ENCODE peak calls at places on chromosome 6, in eight cellular contexts. One of them, this sample, is unnamed.

GRCh38 chr6:112760831-112761230 is 413.7 kb downstream of the RFPL4B start:
- DNase-seq in NCI-H460: no peak
- DNase-seq in GM20000: no peak
- DNase-seq in activated T-cell treated with anti-CD3 and anti-CD28 coated beads, Interleukin-2, amount 50 U/mL, for 72 hours: no peak
- DNase-seq in NCI-H1694 treated with DMSO at 0.1 percent for 48 hours: no peak
- DNase-seq in SHP77: no peak
- DNase-seq in CD4-positive, CD25-positive, alpha-beta regulatory T cell: no peak
- DNase-seq in activated T-helper 1 cell treated with anti-CD3 and anti-CD28 coated beads, Interleukin-2, amount 50 U/mL, for 16 hours: no peak
- DNase-seq in this sample: no peak

GRCh38 chr6:13044390-13044789 is 283.9 kb downstream of the TBC1D7 start:
- DNase-seq in SHP77: no peak
- DNase-seq in activated T-cell treated with anti-CD3 and anti-CD28 coated beads, Interleukin-2, amount 50 U/mL, for 72 hours: no peak
- DNase-seq in CD4-positive, CD25-positive, alpha-beta regulatory T cell: no peak
- DNase-seq in NCI-H1694 treated with DMSO at 0.1 percent for 48 hours: no peak
- DNase-seq in GM20000: no peak
- DNase-seq in activated T-helper 1 cell treated with anti-CD3 and anti-CD28 coated beads, Interleukin-2, amount 50 U/mL, for 16 hours: no peak
- DNase-seq in NCI-H460: no peak
- DNase-seq in this sample: no peak

GRCh38 chr6:157568702-157569101 is 187.7 kb downstream of the ZDHHC14 start:
- DNase-seq in NCI-H1694 treated with DMSO at 0.1 percent for 48 hours: no peak
- DNase-seq in NCI-H460: no peak
- DNase-seq in activated T-helper 1 cell treated with anti-CD3 and anti-CD28 coated beads, Interleukin-2, amount 50 U/mL, for 16 hours: no peak
- DNase-seq in CD4-positive, CD25-positive, alpha-beta regulatory T cell: no peak
- DNase-seq in activated T-cell treated with anti-CD3 and anti-CD28 coated beads, Interleukin-2, amount 50 U/mL, for 72 hours: no peak
- DNase-seq in GM20000: no peak
- DNase-seq in SHP77: no peak
- DNase-seq in this sample: no peak

GRCh38 chr6:108591040-108591816 is 30.5 kb downstream of the FOXO3 start:
- DNase-seq in GM20000: no peak
- DNase-seq in activated T-helper 1 cell treated with anti-CD3 and anti-CD28 coated beads, Interleukin-2, amount 50 U/mL, for 16 hours: no peak
- DNase-seq in NCI-H1694 treated with DMSO at 0.1 percent for 48 hours: no peak
- DNase-seq in activated T-cell treated with anti-CD3 and anti-CD28 coated beads, Interleukin-2, amount 50 U/mL, for 72 hours: no peak
- DNase-seq in SHP77: no peak
- DNase-seq in NCI-H460: no peak
- DNase-seq in CD4-positive, CD25-positive, alpha-beta regulatory T cell: no peak
- DNase-seq in this sample: no peak

GRCh38 chr6:44966449-44967091 is 361.6 kb upstream of the RUNX2 start:
- DNase-seq in activated T-cell treated with anti-CD3 and anti-CD28 coated beads, Interleukin-2, amount 50 U/mL, for 72 hours: no peak
- DNase-seq in SHP77: no peak
- DNase-seq in CD4-positive, CD25-positive, alpha-beta regulatory T cell: no peak
- DNase-seq in NCI-H460: peak; percentile 25
- DNase-seq in GM20000: no peak
- DNase-seq in NCI-H1694 treated with DMSO at 0.1 percent for 48 hours: no peak
- DNase-seq in activated T-helper 1 cell treated with anti-CD3 and anti-CD28 coated beads, Interleukin-2, amount 50 U/mL, for 16 hours: no peak
- DNase-seq in this sample: no peak

GRCh38 chr6:113015249-113015648 is 668.1 kb downstream of the RFPL4B start:
- DNase-seq in activated T-helper 1 cell treated with anti-CD3 and anti-CD28 coated beads, Interleukin-2, amount 50 U/mL, for 16 hours: no peak
- DNase-seq in activated T-cell treated with anti-CD3 and anti-CD28 coated beads, Interleukin-2, amount 50 U/mL, for 72 hours: no peak
- DNase-seq in NCI-H460: no peak
- DNase-seq in CD4-positive, CD25-positive, alpha-beta regulatory T cell: no peak
- DNase-seq in SHP77: no peak
- DNase-seq in GM20000: no peak
- DNase-seq in NCI-H1694 treated with DMSO at 0.1 percent for 48 hours: no peak
- DNase-seq in this sample: no peak

GRCh38 chr6:7650876-7651275 is 60.9 kb downstream of the SNRNP48 start:
- DNase-seq in CD4-positive, CD25-positive, alpha-beta regulatory T cell: no peak
- DNase-seq in activated T-cell treated with anti-CD3 and anti-CD28 coated beads, Interleukin-2, amount 50 U/mL, for 72 hours: no peak
- DNase-seq in GM20000: no peak
- DNase-seq in SHP77: no peak
- DNase-seq in NCI-H1694 treated with DMSO at 0.1 percent for 48 hours: no peak
- DNase-seq in NCI-H460: no peak
- DNase-seq in activated T-helper 1 cell treated with anti-CD3 and anti-CD28 coated beads, Interleukin-2, amount 50 U/mL, for 16 hours: no peak
- DNase-seq in this sample: no peak

GRCh38 chr6:33428891-33429744 is 9.3 kb downstream of the SYNGAP1 start:
- DNase-seq in NCI-H460: no peak
- DNase-seq in NCI-H1694 treated with DMSO at 0.1 percent for 48 hours: no peak
- DNase-seq in GM20000: no peak
- DNase-seq in activated T-helper 1 cell treated with anti-CD3 and anti-CD28 coated beads, Interleukin-2, amount 50 U/mL, for 16 hours: no peak
- DNase-seq in activated T-cell treated with anti-CD3 and anti-CD28 coated beads, Interleukin-2, amount 50 U/mL, for 72 hours: no peak
- DNase-seq in SHP77: no peak
- DNase-seq in CD4-positive, CD25-positive, alpha-beta regulatory T cell: no peak
- DNase-seq in this sample: no peak

GRCh38 chr6:105608711-105609374 is 206.0 kb upstream of the PREP start:
- DNase-seq in NCI-H1694 treated with DMSO at 0.1 percent for 48 hours: no peak
- DNase-seq in CD4-positive, CD25-positive, alpha-beta regulatory T cell: no peak
- DNase-seq in GM20000: no peak
- DNase-seq in NCI-H460: peak; percentile 97
- DNase-seq in activated T-cell treated with anti-CD3 and anti-CD28 coated beads, Interleukin-2, amount 50 U/mL, for 72 hours: no peak
- DNase-seq in SHP77: no peak
- DNase-seq in activated T-helper 1 cell treated with anti-CD3 and anti-CD28 coated beads, Interleukin-2, amount 50 U/mL, for 16 hours: no peak
- DNase-seq in this sample: no peak

GRCh38 chr6:138973481-138974140 is 14.4 kb downstream of the REPS1 start:
- DNase-seq in activated T-helper 1 cell treated with anti-CD3 and anti-CD28 coated beads, Interleukin-2, amount 50 U/mL, for 16 hours: no peak
- DNase-seq in GM20000: no peak
- DNase-seq in CD4-positive, CD25-positive, alpha-beta regulatory T cell: no peak
- DNase-seq in NCI-H460: no peak
- DNase-seq in NCI-H1694 treated with DMSO at 0.1 percent for 48 hours: no peak
- DNase-seq in SHP77: no peak
- DNase-seq in activated T-cell treated with anti-CD3 and anti-CD28 coated beads, Interleukin-2, amount 50 U/mL, for 72 hours: no peak
- DNase-seq in this sample: no peak

GRCh38 chr6:158416841-158417759 is 104.8 kb downstream of the TULP4 start:
- DNase-seq in CD4-positive, CD25-positive, alpha-beta regulatory T cell: no peak
- DNase-seq in NCI-H460: no peak
- DNase-seq in activated T-cell treated with anti-CD3 and anti-CD28 coated beads, Interleukin-2, amount 50 U/mL, for 72 hours: no peak
- DNase-seq in activated T-helper 1 cell treated with anti-CD3 and anti-CD28 coated beads, Interleukin-2, amount 50 U/mL, for 16 hours: no peak
- DNase-seq in SHP77: no peak
- DNase-seq in NCI-H1694 treated with DMSO at 0.1 percent for 48 hours: no peak
- DNase-seq in GM20000: no peak
- DNase-seq in this sample: no peak

GRCh38 chr6:125294036-125294435 is 7.7 kb downstream of the HDDC2 start:
- DNase-seq in GM20000: no peak
- DNase-seq in CD4-positive, CD25-positive, alpha-beta regulatory T cell: no peak
- DNase-seq in NCI-H460: no peak
- DNase-seq in SHP77: no peak
- DNase-seq in NCI-H1694 treated with DMSO at 0.1 percent for 48 hours: no peak
- DNase-seq in activated T-cell treated with anti-CD3 and anti-CD28 coated beads, Interleukin-2, amount 50 U/mL, for 72 hours: no peak
- DNase-seq in activated T-helper 1 cell treated with anti-CD3 and anti-CD28 coated beads, Interleukin-2, amount 50 U/mL, for 16 hours: no peak
- DNase-seq in this sample: no peak

GRCh38 chr6:112511441-112511840 is 164.3 kb downstream of the RFPL4B start:
- DNase-seq in GM20000: no peak
- DNase-seq in NCI-H460: no peak
- DNase-seq in NCI-H1694 treated with DMSO at 0.1 percent for 48 hours: no peak
- DNase-seq in activated T-helper 1 cell treated with anti-CD3 and anti-CD28 coated beads, Interleukin-2, amount 50 U/mL, for 16 hours: no peak
- DNase-seq in activated T-cell treated with anti-CD3 and anti-CD28 coated beads, Interleukin-2, amount 50 U/mL, for 72 hours: no peak
- DNase-seq in CD4-positive, CD25-positive, alpha-beta regulatory T cell: no peak
- DNase-seq in SHP77: no peak
- DNase-seq in this sample: no peak

GRCh38 chr6:71211799-71212198 is 76.8 kb upstream of the OGFRL1 start:
- DNase-seq in SHP77: no peak
- DNase-seq in GM20000: no peak
- DNase-seq in NCI-H460: no peak
- DNase-seq in CD4-positive, CD25-positive, alpha-beta regulatory T cell: no peak
- DNase-seq in activated T-cell treated with anti-CD3 and anti-CD28 coated beads, Interleukin-2, amount 50 U/mL, for 72 hours: no peak
- DNase-seq in NCI-H1694 treated with DMSO at 0.1 percent for 48 hours: no peak
- DNase-seq in activated T-helper 1 cell treated with anti-CD3 and anti-CD28 coated beads, Interleukin-2, amount 50 U/mL, for 16 hours: no peak
- DNase-seq in this sample: no peak

GRCh38 chr6:85866758-85867401 is 224.2 kb upstream of the SYNCRIP start:
- DNase-seq in activated T-cell treated with anti-CD3 and anti-CD28 coated beads, Interleukin-2, amount 50 U/mL, for 72 hours: no peak
- DNase-seq in CD4-positive, CD25-positive, alpha-beta regulatory T cell: no peak
- DNase-seq in activated T-helper 1 cell treated with anti-CD3 and anti-CD28 coated beads, Interleukin-2, amount 50 U/mL, for 16 hours: no peak
- DNase-seq in NCI-H460: no peak
- DNase-seq in NCI-H1694 treated with DMSO at 0.1 percent for 48 hours: no peak
- DNase-seq in SHP77: no peak
- DNase-seq in GM20000: no peak
- DNase-seq in this sample: no peak

GRCh38 chr6:82712826-82713225 is 349.2 kb downstream of the TPBG start:
- DNase-seq in NCI-H1694 treated with DMSO at 0.1 percent for 48 hours: peak; percentile 29
- DNase-seq in GM20000: peak; percentile 32
- DNase-seq in CD4-positive, CD25-positive, alpha-beta regulatory T cell: no peak
- DNase-seq in NCI-H460: no peak
- DNase-seq in activated T-cell treated with anti-CD3 and anti-CD28 coated beads, Interleukin-2, amount 50 U/mL, for 72 hours: no peak
- DNase-seq in activated T-helper 1 cell treated with anti-CD3 and anti-CD28 coated beads, Interleukin-2, amount 50 U/mL, for 16 hours: no peak
- DNase-seq in SHP77: no peak
- DNase-seq in this sample: no peak

GRCh38 chr6:13194852-13195251 is 133.5 kb downstream of the TBC1D7 start:
- DNase-seq in NCI-H460: peak; percentile 12
- DNase-seq in activated T-helper 1 cell treated with anti-CD3 and anti-CD28 coated beads, Interleukin-2, amount 50 U/mL, for 16 hours: no peak
- DNase-seq in SHP77: no peak
- DNase-seq in GM20000: peak; percentile 80
- DNase-seq in CD4-positive, CD25-positive, alpha-beta regulatory T cell: no peak
- DNase-seq in NCI-H1694 treated with DMSO at 0.1 percent for 48 hours: no peak
- DNase-seq in activated T-cell treated with anti-CD3 and anti-CD28 coated beads, Interleukin-2, amount 50 U/mL, for 72 hours: peak; percentile 23
- DNase-seq in this sample: no peak

GRCh38 chr6:113674075-113674474 is 183.1 kb upstream of the MARCKS start:
- DNase-seq in activated T-helper 1 cell treated with anti-CD3 and anti-CD28 coated beads, Interleukin-2, amount 50 U/mL, for 16 hours: no peak
- DNase-seq in GM20000: no peak
- DNase-seq in NCI-H460: no peak
- DNase-seq in CD4-positive, CD25-positive, alpha-beta regulatory T cell: no peak
- DNase-seq in activated T-cell treated with anti-CD3 and anti-CD28 coated beads, Interleukin-2, amount 50 U/mL, for 72 hours: no peak
- DNase-seq in NCI-H1694 treated with DMSO at 0.1 percent for 48 hours: no peak
- DNase-seq in SHP77: no peak
- DNase-seq in this sample: no peak

GRCh38 chr6:90184334-90185298 is 112.0 kb downstream of the BACH2 start:
- DNase-seq in NCI-H1694 treated with DMSO at 0.1 percent for 48 hours: no peak
- DNase-seq in activated T-helper 1 cell treated with anti-CD3 and anti-CD28 coated beads, Interleukin-2, amount 50 U/mL, for 16 hours: no peak
- DNase-seq in SHP77: no peak
- DNase-seq in activated T-cell treated with anti-CD3 and anti-CD28 coated beads, Interleukin-2, amount 50 U/mL, for 72 hours: no peak
- DNase-seq in GM20000: no peak
- DNase-seq in CD4-positive, CD25-positive, alpha-beta regulatory T cell: no peak
- DNase-seq in NCI-H460: no peak
- DNase-seq in this sample: peak; percentile 31

GRCh38 chr6:41697902-41698349 is 37.5 kb downstream of the TFEB start:
- DNase-seq in NCI-H1694 treated with DMSO at 0.1 percent for 48 hours: no peak
- DNase-seq in activated T-cell treated with anti-CD3 and anti-CD28 coated beads, Interleukin-2, amount 50 U/mL, for 72 hours: no peak
- DNase-seq in GM20000: no peak
- DNase-seq in CD4-positive, CD25-positive, alpha-beta regulatory T cell: no peak
- DNase-seq in SHP77: no peak
- DNase-seq in activated T-helper 1 cell treated with anti-CD3 and anti-CD28 coated beads, Interleukin-2, amount 50 U/mL, for 16 hours: no peak
- DNase-seq in NCI-H460: no peak
- DNase-seq in this sample: no peak

GRCh38 chr6:70062010-70062409 is 195.7 kb downstream of the COL19A1 start:
- DNase-seq in CD4-positive, CD25-positive, alpha-beta regulatory T cell: no peak
- DNase-seq in activated T-helper 1 cell treated with anti-CD3 and anti-CD28 coated beads, Interleukin-2, amount 50 U/mL, for 16 hours: no peak
- DNase-seq in SHP77: no peak
- DNase-seq in activated T-cell treated with anti-CD3 and anti-CD28 coated beads, Interleukin-2, amount 50 U/mL, for 72 hours: no peak
- DNase-seq in GM20000: no peak
- DNase-seq in NCI-H1694 treated with DMSO at 0.1 percent for 48 hours: no peak
- DNase-seq in NCI-H460: no peak
- DNase-seq in this sample: no peak

GRCh38 chr6:133973109-133973971 is 20.3 kb downstream of the TBPL1 start:
- DNase-seq in CD4-positive, CD25-positive, alpha-beta regulatory T cell: peak; percentile 45
- DNase-seq in NCI-H460: peak; percentile 33
- DNase-seq in activated T-helper 1 cell treated with anti-CD3 and anti-CD28 coated beads, Interleukin-2, amount 50 U/mL, for 16 hours: no peak
- DNase-seq in SHP77: peak; percentile 5
- DNase-seq in GM20000: peak; percentile 37
- DNase-seq in activated T-cell treated with anti-CD3 and anti-CD28 coated beads, Interleukin-2, amount 50 U/mL, for 72 hours: no peak
- DNase-seq in NCI-H1694 treated with DMSO at 0.1 percent for 48 hours: peak; percentile 72
- DNase-seq in this sample: no peak

GRCh38 chr6:81977488-81977887 is 225.0 kb upstream of the TENT5A start:
- DNase-seq in NCI-H460: no peak
- DNase-seq in activated T-cell treated with anti-CD3 and anti-CD28 coated beads, Interleukin-2, amount 50 U/mL, for 72 hours: no peak
- DNase-seq in GM20000: no peak
- DNase-seq in CD4-positive, CD25-positive, alpha-beta regulatory T cell: no peak
- DNase-seq in SHP77: no peak
- DNase-seq in activated T-helper 1 cell treated with anti-CD3 and anti-CD28 coated beads, Interleukin-2, amount 50 U/mL, for 16 hours: no peak
- DNase-seq in NCI-H1694 treated with DMSO at 0.1 percent for 48 hours: no peak
- DNase-seq in this sample: no peak

GRCh38 chr6:82006027-82006738 is 241.4 kb downstream of the IBTK start:
- DNase-seq in CD4-positive, CD25-positive, alpha-beta regulatory T cell: no peak
- DNase-seq in activated T-cell treated with anti-CD3 and anti-CD28 coated beads, Interleukin-2, amount 50 U/mL, for 72 hours: no peak
- DNase-seq in SHP77: peak; percentile 45
- DNase-seq in NCI-H1694 treated with DMSO at 0.1 percent for 48 hours: no peak
- DNase-seq in activated T-helper 1 cell treated with anti-CD3 and anti-CD28 coated beads, Interleukin-2, amount 50 U/mL, for 16 hours: no peak
- DNase-seq in GM20000: no peak
- DNase-seq in NCI-H460: no peak
- DNase-seq in this sample: no peak

GRCh38 chr6:37576336-37576737 is 76.6 kb upstream of the CCDC167 start:
- DNase-seq in NCI-H460: no peak
- DNase-seq in activated T-helper 1 cell treated with anti-CD3 and anti-CD28 coated beads, Interleukin-2, amount 50 U/mL, for 16 hours: no peak
- DNase-seq in SHP77: no peak
- DNase-seq in CD4-positive, CD25-positive, alpha-beta regulatory T cell: no peak
- DNase-seq in NCI-H1694 treated with DMSO at 0.1 percent for 48 hours: no peak
- DNase-seq in activated T-cell treated with anti-CD3 and anti-CD28 coated beads, Interleukin-2, amount 50 U/mL, for 72 hours: no peak
- DNase-seq in GM20000: no peak
- DNase-seq in this sample: no peak

GRCh38 chr6:157944983-157945931 is 36.4 kb upstream of the SYNJ2 start:
- DNase-seq in activated T-helper 1 cell treated with anti-CD3 and anti-CD28 coated beads, Interleukin-2, amount 50 U/mL, for 16 hours: no peak
- DNase-seq in NCI-H460: no peak
- DNase-seq in NCI-H1694 treated with DMSO at 0.1 percent for 48 hours: no peak
- DNase-seq in GM20000: no peak
- DNase-seq in SHP77: no peak
- DNase-seq in activated T-cell treated with anti-CD3 and anti-CD28 coated beads, Interleukin-2, amount 50 U/mL, for 72 hours: peak; percentile 54
- DNase-seq in CD4-positive, CD25-positive, alpha-beta regulatory T cell: no peak
- DNase-seq in this sample: no peak

GRCh38 chr6:32972353-32973143 is 4.2 kb downstream of the BRD2 start:
- DNase-seq in activated T-cell treated with anti-CD3 and anti-CD28 coated beads, Interleukin-2, amount 50 U/mL, for 72 hours: peak; percentile 73
- DNase-seq in activated T-helper 1 cell treated with anti-CD3 and anti-CD28 coated beads, Interleukin-2, amount 50 U/mL, for 16 hours: peak; percentile 42
- DNase-seq in CD4-positive, CD25-positive, alpha-beta regulatory T cell: peak; percentile 69
- DNase-seq in NCI-H460: no peak
- DNase-seq in GM20000: no peak
- DNase-seq in SHP77: no peak
- DNase-seq in NCI-H1694 treated with DMSO at 0.1 percent for 48 hours: no peak
- DNase-seq in this sample: peak; percentile 77

GRCh38 chr6:15312500-15312899 is 66.6 kb downstream of the JARID2 start:
- DNase-seq in NCI-H460: no peak
- DNase-seq in activated T-helper 1 cell treated with anti-CD3 and anti-CD28 coated beads, Interleukin-2, amount 50 U/mL, for 16 hours: no peak
- DNase-seq in activated T-cell treated with anti-CD3 and anti-CD28 coated beads, Interleukin-2, amount 50 U/mL, for 72 hours: no peak
- DNase-seq in NCI-H1694 treated with DMSO at 0.1 percent for 48 hours: no peak
- DNase-seq in CD4-positive, CD25-positive, alpha-beta regulatory T cell: no peak
- DNase-seq in SHP77: no peak
- DNase-seq in GM20000: no peak
- DNase-seq in this sample: no peak

GRCh38 chr6:89430563-89430962 is 2.4 kb upstream of the ANKRD6 start:
- DNase-seq in SHP77: no peak
- DNase-seq in GM20000: no peak
- DNase-seq in NCI-H460: no peak
- DNase-seq in activated T-helper 1 cell treated with anti-CD3 and anti-CD28 coated beads, Interleukin-2, amount 50 U/mL, for 16 hours: no peak
- DNase-seq in activated T-cell treated with anti-CD3 and anti-CD28 coated beads, Interleukin-2, amount 50 U/mL, for 72 hours: no peak
- DNase-seq in NCI-H1694 treated with DMSO at 0.1 percent for 48 hours: no peak
- DNase-seq in CD4-positive, CD25-positive, alpha-beta regulatory T cell: no peak
- DNase-seq in this sample: no peak

GRCh38 chr6:111482236-111482958 is 621 bp downstream of the REV3L start:
- DNase-seq in activated T-cell treated with anti-CD3 and anti-CD28 coated beads, Interleukin-2, amount 50 U/mL, for 72 hours: peak; percentile 59
- DNase-seq in GM20000: peak; percentile 52
- DNase-seq in SHP77: no peak
- DNase-seq in activated T-helper 1 cell treated with anti-CD3 and anti-CD28 coated beads, Interleukin-2, amount 50 U/mL, for 16 hours: peak; percentile 36
- DNase-seq in NCI-H460: no peak
- DNase-seq in NCI-H1694 treated with DMSO at 0.1 percent for 48 hours: peak; percentile 37
- DNase-seq in CD4-positive, CD25-positive, alpha-beta regulatory T cell: peak; percentile 50
- DNase-seq in this sample: no peak

GRCh38 chr6:36625161-36625919 is 31.2 kb downstream of the SRSF3 start:
- DNase-seq in CD4-positive, CD25-positive, alpha-beta regulatory T cell: no peak
- DNase-seq in GM20000: no peak
- DNase-seq in activated T-cell treated with anti-CD3 and anti-CD28 coated beads, Interleukin-2, amount 50 U/mL, for 72 hours: no peak
- DNase-seq in activated T-helper 1 cell treated with anti-CD3 and anti-CD28 coated beads, Interleukin-2, amount 50 U/mL, for 16 hours: no peak
- DNase-seq in NCI-H460: no peak
- DNase-seq in NCI-H1694 treated with DMSO at 0.1 percent for 48 hours: peak; percentile 68
- DNase-seq in SHP77: peak; percentile 45
- DNase-seq in this sample: no peak

GRCh38 chr6:77683515-77683914 is 30.7 kb downstream of the MEI4 start:
- DNase-seq in NCI-H1694 treated with DMSO at 0.1 percent for 48 hours: no peak
- DNase-seq in CD4-positive, CD25-positive, alpha-beta regulatory T cell: no peak
- DNase-seq in SHP77: no peak
- DNase-seq in GM20000: no peak
- DNase-seq in NCI-H460: no peak
- DNase-seq in activated T-helper 1 cell treated with anti-CD3 and anti-CD28 coated beads, Interleukin-2, amount 50 U/mL, for 16 hours: no peak
- DNase-seq in activated T-cell treated with anti-CD3 and anti-CD28 coated beads, Interleukin-2, amount 50 U/mL, for 72 hours: no peak
- DNase-seq in this sample: no peak

GRCh38 chr6:52221302-52221701 is 23.0 kb downstream of the IL17F start:
- DNase-seq in SHP77: no peak
- DNase-seq in CD4-positive, CD25-positive, alpha-beta regulatory T cell: no peak
- DNase-seq in GM20000: no peak
- DNase-seq in NCI-H1694 treated with DMSO at 0.1 percent for 48 hours: no peak
- DNase-seq in activated T-cell treated with anti-CD3 and anti-CD28 coated beads, Interleukin-2, amount 50 U/mL, for 72 hours: peak; percentile 51
- DNase-seq in activated T-helper 1 cell treated with anti-CD3 and anti-CD28 coated beads, Interleukin-2, amount 50 U/mL, for 16 hours: no peak
- DNase-seq in NCI-H460: no peak
- DNase-seq in this sample: no peak

GRCh38 chr6:93417421-93417996 is 1.9 kb downstream of the EPHA7 start:
- DNase-seq in activated T-helper 1 cell treated with anti-CD3 and anti-CD28 coated beads, Interleukin-2, amount 50 U/mL, for 16 hours: no peak
- DNase-seq in NCI-H1694 treated with DMSO at 0.1 percent for 48 hours: no peak
- DNase-seq in activated T-cell treated with anti-CD3 and anti-CD28 coated beads, Interleukin-2, amount 50 U/mL, for 72 hours: no peak
- DNase-seq in CD4-positive, CD25-positive, alpha-beta regulatory T cell: no peak
- DNase-seq in SHP77: no peak
- DNase-seq in GM20000: peak; percentile 42
- DNase-seq in NCI-H460: no peak
- DNase-seq in this sample: peak; percentile 34